ENCODE peak calls at places on chromosomes 16 and 17, in seven cellular contexts. I is fibroblast of lung, P is tibial nerve, B is heart left ventricle, Z is right cardiac atrium, X is upper lobe of right lung, G is mucosa of descending colon. N is an unnamed sample.

GRCh38 chr16:83138976-83139690 is 512.4 kb downstream of the CDH13 start:
- DNase-seq in B (no peak), G (no peak), X (no peak), Z (no peak), P (no peak), I (peak; percentile 45), N (no peak)

GRCh38 chr17:38326996-38327792 is 16.6 kb downstream of the GPR179 start:
- DNase-seq in X (no peak), B (peak; percentile 21), P (no peak), I (no peak), Z (no peak), G (no peak), N (peak; percentile 25)

GRCh38 chr16:86389566-86390328 is 120.6 kb upstream of the FOXF1 start:
- DNase-seq in Z (no peak), X (no peak), P (no peak), G (no peak), I (peak; percentile 62), B (no peak), N (no peak)

GRCh38 chr17:75405365-75406221 is at the start of gene GRB2:
- DNase-seq in B (peak; percentile 99), P (peak; percentile 95), Z (peak; percentile 99), G (peak; percentile 100), I (peak; percentile 95), X (peak; percentile 100), N (peak; percentile 98)

GRCh38 chr16:82653550-82654511 is 27.1 kb downstream of the CDH13 start:
- DNase-seq in G (no peak), I (peak; percentile 86), P (no peak), X (no peak), B (no peak), Z (no peak), N (no peak)

GRCh38 chr17:50283246-50283645 is 9.0 kb downstream of the TMEM92 start:
- DNase-seq in B (no peak), P (no peak), Z (no peak), X (no peak), G (no peak), I (no peak), N (no peak)

GRCh38 chr17:61307905-61308886 is 91.4 kb upstream of the TBX2 start:
- DNase-seq in I (peak; percentile 100), Z (no peak), B (no peak), G (no peak), P (no peak), X (no peak), N (no peak)

GRCh38 chr16:88393034-88393433 is 10.3 kb downstream of the ZNF469 start:
- DNase-seq in X (no peak), B (peak; percentile 56), Z (no peak), P (no peak), G (no peak), I (no peak), N (peak; percentile 84)

GRCh38 chr16:86362155-86362849 is 148.0 kb upstream of the FOXF1 start:
- DNase-seq in P (no peak), G (no peak), Z (no peak), B (no peak), X (no peak), I (no peak), N (no peak)

GRCh38 chr17:61402978-61403845 is 3.6 kb downstream of the TBX2 start:
- DNase-seq in I (peak; percentile 64), B (no peak), P (peak; percentile 3), X (peak; percentile 31), G (no peak), Z (no peak), N (no peak)

GRCh38 chr17:42698736-42699414 is 16.5 kb downstream of the CNTNAP1 start:
- DNase-seq in G (peak; percentile 19), I (peak; percentile 79), P (no peak), X (peak; percentile 57), B (peak; percentile 65), Z (peak; percentile 56), N (no peak)

GRCh38 chr16:78705694-78706093 is 606.2 kb downstream of the WWOX start:
- DNase-seq in B (no peak), G (no peak), X (no peak), Z (no peak), P (no peak), I (peak; percentile 55), N (no peak)

GRCh38 chr17:48728232-48729231 is at the start of gene HOXB13:
- DNase-seq in B (no peak), P (no peak), G (peak; percentile 91), Z (peak; percentile 55), I (peak; percentile 24), X (no peak), N (no peak)

DNA sequence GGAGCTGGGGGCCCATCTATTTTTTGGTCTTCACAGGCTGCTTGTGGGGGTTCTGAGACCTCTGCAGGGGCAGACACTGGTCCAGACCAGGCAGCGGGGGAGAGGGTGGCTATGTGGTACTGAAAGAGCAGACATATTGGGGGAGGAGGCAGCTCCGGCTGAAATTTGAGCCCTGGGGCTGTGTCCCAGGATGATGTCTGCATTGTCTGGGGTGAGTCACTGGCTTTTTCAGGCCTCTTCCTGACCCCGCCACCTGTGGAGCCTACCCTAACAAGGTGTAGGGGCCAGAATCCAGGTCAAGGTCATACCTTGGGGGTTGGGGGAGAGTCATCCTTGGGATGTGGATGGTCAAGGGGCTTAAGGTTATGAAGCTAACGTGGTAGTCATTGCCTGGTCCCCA is 2.4 kb downstream of the CORO6 start:
- DNase-seq in P (no peak), B (no peak), G (no peak), I (peak; percentile 25), X (peak; percentile 56), Z (no peak), N (peak; percentile 77)
- H3K4me1 ChIP-seq in P (peaks cover 72% of the 10 kb centered on the region), B (peaks cover 67% of the 10 kb centered on the region), G (peaks cover 36% of the 10 kb centered on the region), I (peaks cover 22% of the 10 kb centered on the region), X (peaks cover 40% of the 10 kb centered on the region), Z (peaks cover 13% of the 10 kb centered on the region), N (peaks cover 62% of the 10 kb centered on the region)

GRCh38 chr16:589658-590159 is at the start of gene RAB40C:
- DNase-seq in I (peak; percentile 98), X (peak; percentile 100), Z (peak; percentile 99), G (peak; percentile 99), P (peak; percentile 99), B (peak; percentile 99), N (peak; percentile 99)

GRCh38 chr16:590165-590874 is 454 bp downstream of the RAB40C start:
- DNase-seq in Z (peak; percentile 55), B (no peak), I (peak; percentile 37), P (no peak), G (no peak), X (peak; percentile 80), N (no peak)

GRCh38 chr16:590875-591200 is 972 bp downstream of the RAB40C start:
- DNase-seq in X (no peak), G (no peak), P (no peak), B (no peak), I (no peak), Z (no peak), N (no peak)

GRCh38 chr16:588639-588888 is 1.3 kb upstream of the RAB40C start:
- DNase-seq in P (no peak), Z (peak; percentile 51), G (peak; percentile 72), X (peak; percentile 82), B (no peak), I (peak; percentile 58), N (peak; percentile 50)

DNA sequence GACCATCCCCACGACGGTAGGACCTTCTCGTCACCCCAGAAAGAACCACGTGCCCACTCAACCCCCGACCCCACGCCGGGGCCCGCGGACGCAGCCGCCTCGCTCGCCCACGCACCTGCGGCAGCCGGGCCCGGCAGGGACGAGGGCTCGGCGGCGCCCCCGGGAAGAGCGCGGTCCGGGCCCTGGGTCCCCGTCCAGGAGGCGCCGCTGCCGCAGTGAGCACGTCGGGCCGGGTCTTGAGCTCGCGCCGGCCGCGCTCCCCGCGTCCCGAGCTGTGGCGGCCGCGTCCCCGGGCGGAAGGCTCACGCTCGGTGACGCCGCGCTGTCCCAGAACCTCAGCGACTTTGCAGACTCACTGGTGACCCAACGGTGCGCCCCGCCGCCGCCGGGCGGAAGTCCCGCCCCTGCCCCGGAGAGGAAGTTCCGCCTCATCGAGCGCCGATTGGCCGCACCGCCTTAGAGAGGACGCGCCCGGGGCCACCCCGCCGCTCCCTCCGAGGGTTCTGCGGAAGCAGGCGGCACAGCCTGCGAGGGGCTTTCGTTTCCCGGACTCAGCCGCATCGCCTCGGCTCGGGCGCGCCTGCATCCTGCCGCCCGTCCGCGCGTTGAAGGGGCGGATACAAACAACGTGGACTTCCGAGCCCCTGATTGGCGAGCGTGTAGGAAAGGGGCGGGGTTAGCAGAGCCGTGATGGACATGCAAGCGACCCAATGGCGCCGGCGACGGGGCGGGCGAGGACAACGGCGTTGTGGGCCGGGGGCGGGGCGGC is 793 bp upstream of the RAB40C start:
- DNase-seq in I (peak; percentile 96), Z (peak; percentile 96), P (peak; percentile 96), X (peak; percentile 99), G (peak; percentile 99), B (peak; percentile 97), N (peak; percentile 96)
- H3K4me1 ChIP-seq in I (peaks cover 16% of the 10 kb centered on the region), Z (no peaks in the 10 kb centered on the region), P (peaks cover 70% of the 10 kb centered on the region), X (peaks cover 51% of the 10 kb centered on the region), G (peaks cover 40% of the 10 kb centered on the region), B (peaks cover 49% of the 10 kb centered on the region), N (peaks cover 56% of the 10 kb centered on the region)

DNA sequence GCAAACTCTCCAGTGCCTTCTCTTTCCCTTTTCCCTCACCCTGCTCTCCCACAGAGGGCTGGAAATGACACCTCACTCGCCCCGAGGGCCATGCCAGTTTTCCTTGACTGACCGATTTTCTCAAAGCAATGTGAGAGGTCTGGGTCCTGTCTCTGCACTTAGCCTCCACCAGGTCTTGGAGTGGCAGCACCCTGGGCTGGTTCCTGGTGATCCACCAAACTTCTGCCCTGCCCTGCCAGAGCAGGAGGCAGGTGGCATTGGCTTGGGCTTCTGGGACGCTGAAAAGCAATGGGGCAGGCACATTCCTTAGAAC is 97.5 kb downstream of the RAB11FIP4 start:
- DNase-seq in P (no peak), B (no peak), G (no peak), Z (no peak), X (no peak), I (no peak), N (no peak)
- H3K4me1 ChIP-seq in P (peaks cover 35% of the 10 kb centered on the region), B (peaks cover 20% of the 10 kb centered on the region), G (peaks cover 42% of the 10 kb centered on the region), Z (no peaks in the 10 kb centered on the region), X (peaks cover 40% of the 10 kb centered on the region), I (peaks cover 4% of the 10 kb centered on the region), N (peaks cover 3% of the 10 kb centered on the region)

DNA sequence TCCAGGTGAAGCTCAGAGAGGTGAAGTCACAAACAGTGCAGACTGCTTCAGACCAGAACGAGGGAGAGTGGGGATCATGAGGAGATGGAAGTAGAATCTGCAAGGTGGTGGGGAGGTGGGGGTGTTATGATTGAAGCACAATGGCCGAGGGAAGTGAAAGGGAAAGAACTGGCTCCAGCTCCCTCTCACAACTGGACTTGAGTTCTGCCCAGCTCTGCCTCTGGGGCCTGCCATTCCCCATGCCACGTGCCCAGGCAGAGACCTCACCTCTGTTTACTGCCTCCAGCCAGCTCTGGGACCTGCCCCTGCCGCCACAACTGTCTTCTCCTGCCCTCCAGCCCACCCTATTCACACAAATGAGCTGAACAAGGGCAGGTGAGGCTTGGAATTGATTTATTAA is 2.5 kb downstream of the PNMT start:
- DNase-seq in Z (no peak), X (peak; percentile 46), B (no peak), P (no peak), I (no peak), G (no peak), N (no peak)
- H3K4me1 ChIP-seq in Z (peaks cover 5% of the 10 kb centered on the region), X (peaks cover 23% of the 10 kb centered on the region), B (peaks cover 34% of the 10 kb centered on the region), P (peaks cover 51% of the 10 kb centered on the region), I (peaks cover 2% of the 10 kb centered on the region), G (peaks cover 39% of the 10 kb centered on the region), N (peaks cover 56% of the 10 kb centered on the region)

GRCh38 chr16:75252049-75252864 is 833 bp upstream of the BCAR1 start:
- DNase-seq in Z (no peak), G (peak; percentile 29), I (no peak), X (no peak), B (no peak), P (no peak), N (peak; percentile 17)
- H3K4me1 ChIP-seq in Z (peaks cover 53% of the 10 kb centered on the region), G (peaks cover 59% of the 10 kb centered on the region), I (peaks cover 69% of the 10 kb centered on the region), X (peaks cover 87% of the 10 kb centered on the region), B (peaks cover 93% of the 10 kb centered on the region), P (peaks cover 97% of the 10 kb centered on the region), N (peaks cover 87% of the 10 kb centered on the region)

N was measured in gastrocnemius medialis.